ENCODE peak calls at places on chromosomes 2 and 18, in eight cellular contexts. Y is breast epithelium, R is adrenal gland, P is transverse colon, H is body of pancreas, G is A549, O is heart left ventricle, N is upper lobe of left lung. A is an unnamed sample. For H3K4me1, the result is how much of the 10 kb centered on the place peaks cover.

GRCh38 chr2:233706720-233707119 is 6.0 kb upstream of the UGT1A5 start:
- DNase-seq in Y (no peak), R (no peak), P (no peak), H (no peak), G (peak), O (no peak), N (no peak), A (no peak)

GRCh38 chr2:147182260-147182659 is 662.6 kb upstream of the ACVR2A start:
- DNase-seq in Y (no peak), R (no peak), P (peak), H (no peak), G (no peak), O (no peak), N (no peak), A (no peak)

GRCh38 chr2:26344581-26345283 is 1.2 kb upstream of the SELENOI start:
- DNase-seq in Y (no peak), R (peak), P (peak), H (peak), G (peak), O (no peak), N (no peak), A (no peak)

GRCh38 chr2:67524777-67525176 is 127.6 kb downstream of the ETAA1 start:
- DNase-seq in Y (no peak), R (no peak), P (no peak), H (no peak), G (no peak), O (no peak), N (no peak), A (no peak)

GRCh38 chr2:134177351-134177931 is 76.4 kb upstream of the MGAT5 start:
- DNase-seq in Y (no peak), R (peak), P (no peak), H (peak), G (no peak), O (no peak), N (no peak), A (no peak)

GRCh38 chr18:38243291-38243690 is 677.7 kb upstream of the CELF4 start:
- DNase-seq in Y (no peak), R (no peak), P (no peak), H (no peak), G (no peak), O (no peak), N (no peak), A (no peak)

GRCh38 chr18:26719909-26720308 is 145.6 kb downstream of the AQP4 start:
- DNase-seq in Y (no peak), R (no peak), P (no peak), H (no peak), G (no peak), O (no peak), N (no peak), A (no peak)

GRCh38 chr18:57466307-57466706 is 31.1 kb downstream of the ONECUT2 start:
- DNase-seq in Y (no peak), R (no peak), P (no peak), H (no peak), G (no peak), O (no peak), N (no peak), A (no peak)

GRCh38 chr2:66665124-66665984 is 230.4 kb downstream of the MEIS1 start:
- DNase-seq in Y (no peak), R (no peak), P (no peak), H (no peak), G (no peak), O (no peak), N (no peak), A (no peak)

GRCh38 chr2:42810971-42811865 is 18.8 kb upstream of the HAAO start:
- DNase-seq in Y (no peak), R (peak), P (peak), H (peak), G (no peak), O (peak), N (peak), A (peak)

GRCh38 chr2:205474746-205475145 is 207.6 kb upstream of the NRP2 start:
- DNase-seq in Y (no peak), R (no peak), P (no peak), H (no peak), G (no peak), O (no peak), N (no peak), A (no peak)

GRCh38 chr18:499351-500229 is 911 bp downstream of the COLEC12 start:
- DNase-seq in Y (no peak), R (no peak), P (no peak), H (no peak), G (peak), O (no peak), N (peak), A (no peak)

GRCh38 chr2:241882090-241882625 is 12.6 kb downstream of the RTP5 start:
- DNase-seq in Y (peak), R (peak), P (peak), H (peak), G (no peak), O (peak), N (peak), A (peak)

GRCh38 chr2:166088634-166089033 is 39.2 kb downstream of the SCN1A start:
- DNase-seq in Y (no peak), R (no peak), P (no peak), H (no peak), G (no peak), O (no peak), N (no peak), A (no peak)

GRCh38 chr2:108324531-108325256 is 36.0 kb downstream of the SULT1C2 start:
- DNase-seq in Y (no peak), R (no peak), P (no peak), H (no peak), G (peak), O (no peak), N (no peak), A (no peak)

GRCh38 chr2:636649-637405 is 40.4 kb downstream of the TMEM18 start:
- DNase-seq in Y (peak), R (peak), P (peak), H (peak), G (peak), O (peak), N (peak), A (peak)

GRCh38 chr2:65663831-65664407 is 231.5 kb upstream of the SPRED2 start:
- DNase-seq in Y (no peak), R (no peak), P (no peak), H (no peak), G (no peak), O (no peak), N (no peak), A (no peak)

GRCh38 chr2:171966688-171967087 is 33.1 kb upstream of the METAP1D start:
- DNase-seq in Y (no peak), R (no peak), P (no peak), H (no peak), G (no peak), O (no peak), N (no peak), A (no peak)

GRCh38 chr2:36800381-36800780 is 103.9 kb downstream of the VIT start:
- DNase-seq in Y (no peak), R (no peak), P (no peak), H (no peak), G (no peak), O (no peak), N (peak), A (no peak)

GRCh38 chr2:160989778-160990177 is 170.4 kb upstream of the TANK start:
- DNase-seq in Y (no peak), R (no peak), P (no peak), H (no peak), G (no peak), O (no peak), N (no peak), A (no peak)

GRCh38 chr2:7707723-7708122 is 790.5 kb downstream of the RNF144A start:
- DNase-seq in Y (no peak), R (no peak), P (no peak), H (no peak), G (peak), O (no peak), N (no peak), A (no peak)

GRCh38 chr2:10410001-10410671 is 38.0 kb downstream of the ODC1 start:
- DNase-seq in Y (no peak), R (no peak), P (no peak), H (peak), G (no peak), O (no peak), N (peak), A (peak)

GRCh38 chr2:34486945-34487344 is 887.8 kb upstream of the FAM98A start:
- DNase-seq in Y (no peak), R (no peak), P (no peak), H (no peak), G (no peak), O (no peak), N (no peak), A (no peak)

GRCh38 chr2:96324716-96325037 is 440 bp upstream of the ITPRIPL1 start:
- DNase-seq in Y (no peak), R (no peak), P (no peak), H (no peak), G (no peak), O (no peak), N (no peak), A (no peak)

GRCh38 chr2:84300030-84301029 is 158.8 kb downstream of the SUCLG1 start:
- DNase-seq in Y (no peak), R (no peak), P (no peak), H (no peak), G (peak), O (no peak), N (no peak), A (no peak)

GRCh38 chr18:21391074-21391673 is 149.1 kb downstream of the GREB1L start:
- DNase-seq in Y (no peak), R (no peak), P (no peak), H (no peak), G (peak), O (no peak), N (no peak), A (no peak)

GRCh38 chr18:12092398-12093229 is 1.0 kb upstream of the ANKRD62 start:
- DNase-seq in Y (no peak), R (no peak), P (peak), H (peak), G (peak), O (no peak), N (peak), A (no peak)

GRCh38 chr2:28408764-28409599 is 16.3 kb downstream of the FOSL2 start:
- DNase-seq in Y (no peak), R (peak), P (peak), H (peak), G (no peak), O (no peak), N (no peak), A (peak)

GRCh38 chr2:66017763-66018162 is 417.2 kb upstream of the MEIS1 start:
- DNase-seq in Y (no peak), R (no peak), P (no peak), H (no peak), G (no peak), O (no peak), N (no peak), A (no peak)

GRCh38 chr2:15142069-15142689 is 419.0 kb downstream of the NBAS start:
- DNase-seq in Y (no peak), R (no peak), P (peak), H (peak), G (no peak), O (no peak), N (no peak), A (peak)

GRCh38 chr2:27701676-27702075 is 38.0 kb downstream of the SLC4A1AP start:
- DNase-seq in Y (no peak), R (peak), P (no peak), H (peak), G (peak), O (peak), N (no peak), A (no peak)

GRCh38 chr18:2104620-2105462 is 466.5 kb downstream of the METTL4 start:
- DNase-seq in Y (no peak), R (peak), P (peak), H (peak), G (peak), O (peak), N (peak), A (peak)

GRCh38 chr2:62586981-62587380 is 81.0 kb upstream of the TMEM17 start:
- DNase-seq in Y (no peak), R (no peak), P (no peak), H (no peak), G (no peak), O (no peak), N (no peak), A (no peak)

GRCh38 chr18:55439036-55439435 is 149.0 kb downstream of the TCF4 start:
- DNase-seq in Y (no peak), R (no peak), P (no peak), H (no peak), G (no peak), O (no peak), N (no peak), A (no peak)

GRCh38 chr18:58937204-58937603 is 72.5 kb downstream of the ZNF532 start:
- DNase-seq in Y (no peak), R (no peak), P (no peak), H (no peak), G (no peak), O (no peak), N (no peak), A (no peak)

GRCh38 chr2:120736202-120736954 is 710 bp downstream of the GLI2 start:
- DNase-seq in Y (no peak), R (no peak), P (no peak), H (no peak), G (peak), O (peak), N (peak), A (peak)

GRCh38 chr2:39778775-39779751 is at the start of gene THUMPD2:
- DNase-seq in Y (peak), R (peak), P (peak), H (peak), G (peak), O (peak), N (peak), A (peak)
- TF ChIP-seq POLR2A in Y (peak), R (peak), P (peak), H (peak), G (peak), O (no peak), N (peak), A (no peak)

DNA sequence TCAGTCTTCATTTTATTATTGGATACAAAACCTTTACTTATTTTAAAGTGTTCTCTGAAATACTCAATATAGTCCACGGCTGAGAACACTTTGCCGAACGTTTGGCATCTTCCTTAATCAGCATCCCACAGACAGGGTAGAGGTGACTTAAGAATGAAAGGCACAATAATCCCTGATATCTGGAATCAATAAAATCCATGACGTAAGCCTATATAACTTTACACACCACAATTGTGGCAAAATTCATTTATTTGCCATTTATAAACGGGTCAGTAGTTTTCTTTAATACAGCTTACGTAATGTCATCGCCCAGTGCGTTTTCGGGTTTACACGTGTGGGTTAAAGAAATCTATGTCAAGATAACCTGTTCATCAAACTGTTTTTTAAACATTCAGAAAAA is 1.3 kb downstream of the MGAT4A start:
- DNase-seq in Y (no peak), R (no peak), P (no peak), H (no peak), G (no peak), O (no peak), N (no peak), A (no peak)
- H3K27ac ChIP-seq in Y (peak), R (no peak), P (peak), H (peak), G (no peak), O (peak), N (peak), A (peak)

DNA sequence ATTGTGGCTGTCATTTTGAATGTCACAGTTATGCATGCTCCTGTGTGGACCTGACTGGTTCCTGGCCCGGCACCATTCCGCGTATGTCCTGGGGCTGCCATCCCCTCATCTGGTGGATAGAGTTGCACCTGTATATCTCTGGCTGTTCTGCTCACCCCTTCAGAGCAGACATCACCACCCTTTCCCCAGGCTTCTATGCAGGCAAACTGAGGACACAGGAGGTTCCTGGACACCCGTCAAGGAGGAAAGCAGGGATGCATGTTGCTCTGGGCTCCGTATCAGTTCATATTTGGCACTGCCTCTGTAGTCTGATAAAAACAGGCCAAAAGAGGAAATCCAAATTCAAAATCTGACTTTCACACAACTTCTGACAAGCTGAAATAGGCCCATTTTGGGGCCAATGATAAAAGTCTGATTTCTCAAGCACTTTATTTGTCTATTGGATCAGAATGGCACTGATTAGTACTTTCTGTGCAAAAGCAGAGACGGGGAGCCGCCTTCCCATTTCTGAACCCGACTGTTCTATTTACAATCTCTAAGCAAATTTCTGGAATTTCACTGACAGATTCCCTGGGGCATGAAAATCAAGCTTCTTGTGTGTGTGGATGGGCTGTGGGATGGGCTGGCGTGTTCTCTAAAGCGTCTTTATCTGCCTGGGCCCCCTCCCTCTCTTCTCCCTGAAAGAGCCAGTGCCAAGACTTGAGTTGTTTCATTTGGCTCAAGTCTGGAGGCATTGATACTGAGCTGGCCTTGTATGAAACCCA is 96.9 kb downstream of the SETBP1 start:
- DNase-seq in Y (no peak), R (no peak), P (no peak), H (no peak), G (no peak), O (no peak), N (no peak), A (no peak)
- H3K4me1 ChIP-seq in Y (under half), R (under half), P (half or more), H (half or more), G (under half), O (half or more), N (under half), A (under half)

GRCh38 chr18:74288730-74289129 is 3.0 kb downstream of the CYB5A start:
- DNase-seq in Y (no peak), R (no peak), P (no peak), H (peak), G (no peak), O (no peak), N (no peak), A (no peak)
- TF ChIP-seq POLR2A in Y (no peak), R (no peak), P (no peak), H (no peak), G (no peak), O (no peak), N (no peak), A (no peak)

A was measured in spleen.